ENCODE peak calls at places on chromosomes 11 and 22, in eight cellular contexts. C is PC-3, H is A549, D is IMR-90, S is H1, J is psoas muscle, Q is tibial nerve, U is cardiac muscle cell. F is an unnamed sample. For H3K4me1, the result is how much of the 10 kb centered on the place peaks cover.

GRCh38 chr22:20646906-20647305 is 127.0 kb upstream of the SERPIND1 start:
- DNase-seq in H (no peak), J (no peak), U (no peak), S (no peak), D (no peak), Q (no peak), C (no peak), F (no peak)

GRCh38 chr11:37560346-37560745 is 962.3 kb upstream of the RAG2 start:
- DNase-seq in J (no peak), C (peak), Q (no peak), H (no peak), D (no peak), U (no peak), S (no peak), F (no peak)

GRCh38 chr11:124748481-124749338 is 3.3 kb downstream of the VSIG2 start:
- DNase-seq in H (no peak), D (peak), C (peak), J (no peak), U (no peak), Q (no peak), S (no peak), F (no peak)

GRCh38 chr11:79253280-79253679 is 187.6 kb downstream of the TENM4 start:
- DNase-seq in S (no peak), D (no peak), Q (no peak), H (no peak), U (no peak), C (no peak), J (no peak), F (no peak)

GRCh38 chr11:92979176-92979575 is 9.7 kb downstream of the MTNR1B start:
- DNase-seq in D (peak), Q (no peak), C (no peak), S (no peak), J (no peak), U (no peak), H (no peak), F (no peak)

GRCh38 chr11:85867751-85868150 is 12.6 kb downstream of the CCDC83 start:
- DNase-seq in D (peak), U (no peak), S (no peak), Q (no peak), H (no peak), J (no peak), C (no peak), F (no peak)

GRCh38 chr11:44760917-44761545 is 34.3 kb downstream of the TSPAN18 start:
- DNase-seq in H (peak), D (peak), Q (peak), S (peak), U (peak), C (peak), J (no peak), F (peak)

GRCh38 chr22:16838073-16838472 is 12.9 kb upstream of the XKR3 start:
- DNase-seq in C (peak), U (no peak), J (no peak), Q (no peak), D (no peak), H (no peak), S (no peak), F (no peak)

GRCh38 chr11:70709596-70709995 is 311.3 kb downstream of the CTTN start:
- DNase-seq in S (no peak), J (no peak), D (no peak), C (no peak), H (no peak), U (no peak), Q (no peak), F (no peak)

GRCh38 chr11:35550374-35551036 is 25.1 kb upstream of the PAMR1 start:
- DNase-seq in J (no peak), U (no peak), Q (no peak), H (no peak), S (no peak), D (peak), C (peak), F (no peak)

GRCh38 chr11:37788141-37788877 is 1190.3 kb upstream of the RAG2 start:
- DNase-seq in S (no peak), Q (no peak), H (peak), J (no peak), U (no peak), D (peak), C (peak), F (no peak)

GRCh38 chr11:11244470-11245080 is 108.5 kb downstream of the CSNK2A3 start:
- DNase-seq in J (no peak), H (no peak), U (no peak), Q (no peak), C (no peak), S (no peak), D (no peak), F (no peak)

GRCh38 chr11:44531636-44532035 is 33.8 kb upstream of the CD82 start:
- DNase-seq in Q (no peak), U (no peak), H (no peak), D (no peak), C (no peak), S (no peak), J (no peak), F (no peak)

GRCh38 chr11:45576461-45577215 is 88.8 kb downstream of the CHST1 start:
- DNase-seq in C (no peak), J (no peak), U (no peak), S (no peak), Q (no peak), D (no peak), H (no peak), F (no peak)

GRCh38 chr11:33935466-33935865 is 43.6 kb upstream of the LMO2 start:
- DNase-seq in C (no peak), J (no peak), Q (no peak), U (no peak), D (no peak), S (no peak), H (no peak), F (no peak)

DNA sequence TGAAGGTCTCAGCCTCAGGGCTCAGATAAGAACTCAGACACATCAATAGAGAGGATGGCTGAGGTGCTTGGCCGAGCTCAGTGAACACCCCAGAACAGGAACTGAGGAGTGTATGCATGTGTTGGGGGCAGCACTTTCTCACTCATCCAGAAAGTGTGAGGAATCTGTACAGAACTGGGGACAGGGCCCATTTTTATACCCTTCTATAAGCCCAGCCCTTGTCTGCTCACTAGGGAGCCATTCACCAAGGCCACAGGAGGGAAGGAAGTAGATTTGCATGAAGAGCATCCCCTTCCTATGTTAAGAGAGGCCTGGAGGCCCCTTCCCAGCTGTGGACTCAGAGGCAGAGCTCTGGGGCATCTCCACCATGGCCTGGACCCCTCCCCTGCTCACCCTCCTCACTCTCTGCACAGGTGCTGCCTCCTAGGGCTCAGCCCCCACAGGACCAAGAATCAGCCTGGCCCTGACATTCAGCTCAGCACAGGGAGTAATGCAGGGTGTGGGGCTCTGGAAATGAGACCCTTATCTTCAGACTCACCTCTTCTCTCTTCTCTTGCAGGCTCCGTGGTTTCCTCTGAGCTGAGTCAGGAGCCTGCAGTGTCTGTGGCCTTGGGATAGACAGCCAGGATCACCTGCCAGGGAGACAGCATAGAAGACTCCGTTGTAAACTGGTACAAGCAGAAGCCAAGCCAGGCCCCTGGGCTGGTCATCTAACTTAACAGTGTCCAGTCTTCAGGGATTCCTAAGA is 39.9 kb upstream of the GGTLC2 start:
- DNase-seq in Q (no peak), H (no peak), U (no peak), D (no peak), C (no peak), J (no peak), S (no peak), F (no peak)
- H3K4me3 ChIP-seq in Q (no peak), H (no peak), U (no peak), D (no peak), C (no peak), J (no peak), S (no peak), F (no peak)

DNA sequence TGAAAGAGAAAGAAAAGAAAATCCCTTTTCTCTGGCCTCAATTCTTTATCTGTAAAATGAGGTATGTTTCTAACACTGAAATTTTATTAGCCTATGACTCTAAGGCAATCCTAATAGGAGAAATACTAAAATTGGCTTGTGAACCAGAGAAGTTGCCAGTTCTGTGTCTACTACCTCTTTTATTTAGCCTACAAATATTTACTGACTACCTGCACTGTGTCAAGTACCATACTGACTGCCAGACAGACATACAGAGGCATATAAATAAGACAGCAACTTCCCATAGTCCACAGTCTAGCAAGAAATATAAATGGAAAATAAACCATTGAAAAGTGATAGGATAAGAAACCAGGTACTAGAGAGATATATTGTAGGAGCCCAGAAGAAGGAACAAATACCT is 2.4 kb upstream of the SOX6 start:
- DNase-seq in H (no peak), J (no peak), S (no peak), D (no peak), Q (no peak), C (no peak), U (no peak), F (no peak)
- H3K4me1 ChIP-seq in H (under half), J (under half), S (under half), D (under half), Q (under half), C (under half), U (under half), F (under half)

GRCh38 chr11:64712430-64713030 is 10.5 kb downstream of the NRXN2 start:
- DNase-seq in J (no peak), H (no peak), Q (no peak), U (no peak), D (no peak), C (no peak), S (no peak), F (no peak)
- H3K4me3 ChIP-seq in J (no peak), H (peak), Q (no peak), U (no peak), D (no peak), C (no peak), S (peak), F (no peak)

GRCh38 chr11:293293-293851 is 4.4 kb downstream of the PGGHG start:
- DNase-seq in S (no peak), U (no peak), D (no peak), C (no peak), J (peak), Q (no peak), H (no peak), F (no peak)
- H3K4me1 ChIP-seq in S (under half), U (under half), D (under half), C (under half), J (under half), Q (under half), H (under half), F (under half)

GRCh38 chr22:41994506-41994905 is 4.1 kb upstream of the WBP2NL start:
- DNase-seq in S (no peak), Q (no peak), U (no peak), C (no peak), H (no peak), D (no peak), J (no peak), F (no peak)
- H3K4me3 ChIP-seq in S (no peak), Q (no peak), U (no peak), C (no peak), H (no peak), D (no peak), J (no peak), F (no peak)

GRCh38 chr11:2927851-2928604 is 1.2 kb downstream of the PHLDA2 start:
- DNase-seq in Q (no peak), S (no peak), J (peak), D (peak), U (no peak), H (peak), C (peak), F (no peak)
- H3K4me1 ChIP-seq in Q (under half), S (under half), J (under half), D (under half), U (under half), H (under half), C (under half), F (half or more)

GRCh38 chr11:8790964-8791363 is 108.4 kb downstream of the RPL27A start:
- DNase-seq in J (no peak), H (no peak), C (no peak), S (no peak), D (no peak), Q (no peak), U (no peak), F (no peak)

GRCh38 chr11:8786933-8787332 is 104.3 kb downstream of the RPL27A start:
- DNase-seq in D (no peak), S (no peak), H (no peak), C (no peak), Q (no peak), U (no peak), J (no peak), F (no peak)

GRCh38 chr11:8789864-8790263 is 107.3 kb downstream of the RPL27A start:
- DNase-seq in Q (no peak), U (no peak), J (no peak), H (no peak), D (no peak), S (no peak), C (no peak), F (no peak)

GRCh38 chr11:8787372-8787771 is 104.8 kb downstream of the RPL27A start:
- DNase-seq in D (peak), Q (no peak), S (no peak), H (no peak), C (no peak), J (no peak), U (no peak), F (no peak)

GRCh38 chr11:8788616-8789015 is 106.0 kb downstream of the RPL27A start:
- DNase-seq in H (no peak), S (no peak), Q (no peak), D (no peak), U (no peak), C (no peak), J (no peak), F (no peak)
- H3K4me3 ChIP-seq in H (no peak), S (no peak), Q (no peak), D (no peak), U (no peak), C (no peak), J (no peak), F (no peak)

GRCh38 chr11:61761440-61762163 is 9.2 kb downstream of the MYRF start:
- DNase-seq in J (no peak), C (no peak), D (no peak), U (no peak), H (no peak), Q (no peak), S (no peak), F (no peak)
- H3K4me1 ChIP-seq in J (under half), C (under half), D (under half), U (under half), H (half or more), Q (under half), S (under half), F (under half)

DNA sequence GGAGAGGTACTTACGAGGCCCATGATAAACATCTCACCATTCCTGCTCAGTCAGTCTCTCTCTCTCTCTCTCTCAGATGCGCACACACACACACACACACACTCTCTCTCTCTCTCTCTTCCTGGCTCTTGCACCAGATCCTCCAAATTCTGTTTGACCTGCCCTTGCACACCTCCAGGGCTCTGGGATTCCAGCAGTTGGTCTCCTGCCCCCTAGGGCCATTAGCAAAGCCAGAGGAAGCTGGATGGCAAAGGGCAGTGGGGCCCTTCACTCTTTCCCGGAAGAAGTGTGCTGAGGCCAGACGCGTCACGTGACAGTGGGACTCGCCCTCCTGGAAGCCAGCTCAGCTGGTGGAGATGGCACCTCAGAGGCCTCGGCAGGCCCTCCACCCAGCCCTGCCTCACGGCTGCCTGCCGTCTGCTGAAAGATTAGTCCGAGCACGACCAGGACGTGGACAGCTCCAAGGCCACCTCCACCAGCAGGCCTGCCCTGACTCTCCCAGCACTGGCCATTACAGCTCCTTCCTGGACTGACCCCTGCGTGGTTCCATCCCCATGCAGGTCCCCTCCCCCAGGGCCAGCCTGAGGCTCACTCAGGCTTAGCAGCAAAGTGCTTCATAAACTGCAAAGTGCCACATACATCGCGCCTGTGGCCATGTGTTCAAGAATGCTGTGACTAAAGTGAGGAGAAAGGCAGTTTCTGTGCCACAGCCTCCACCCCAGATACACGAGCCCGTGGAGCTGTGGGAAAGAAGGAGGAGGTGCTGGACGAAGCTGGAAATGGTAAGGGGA is 3.7 kb downstream of the PDGFB start:
- DNase-seq in H (peak), D (no peak), J (peak), S (peak), C (peak), U (no peak), Q (peak), F (peak)
- H3K4me3 ChIP-seq in H (no peak), D (no peak), J (peak), S (peak), C (peak), U (no peak), Q (peak), F (peak)